ENCODE peak calls at places on chromosomes 16 and 17, in ten cellular contexts. K is A673; R is stimulated activated CD8-positive, alpha-beta memory T cell treated with anti-CD3 and anti-CD28 coated beads, Interleukin-2, amount 100 ng/mL, for 1 hour; J is adrenal gland; Z is anterior cingulate cortex; Q is hepatic stellate cell; C is MCF 10A; M is NCI-H1092 treated with DMSO at 0.1 percent for 48 hours; U is NCI-H2081; G is amniotic stem cell. L is an unnamed sample.

GRCh38 chr16:30348929-30349328 is 6.2 kb downstream of the CD2BP2 start:
- DNase-seq in G (no peak), J (no peak), C (no peak), K (no peak), Z (no peak), Q (no peak), R (no peak), U (no peak), M (no peak), L (no peak)

GRCh38 chr16:5925850-5926249 is 828.3 kb upstream of the EEF2KMT start:
- DNase-seq in M (no peak), C (no peak), Q (no peak), G (no peak), R (no peak), U (no peak), Z (no peak), J (no peak), K (no peak), L (no peak)

GRCh38 chr16:88454315-88455057 is 1.4 kb downstream of the ZFPM1 start:
- DNase-seq in U (peak), G (no peak), R (no peak), K (no peak), M (no peak), Q (no peak), C (no peak), Z (no peak), J (peak), L (no peak)

GRCh38 chr17:38751144-38751802 is 1.3 kb upstream of the PSMB3 start:
- DNase-seq in G (no peak), K (peak), M (peak), Q (no peak), U (peak), Z (no peak), C (peak), R (no peak), J (no peak), L (no peak)

GRCh38 chr17:72931163-72931562 is 161.3 kb downstream of the SLC39A11 start:
- DNase-seq in M (no peak), J (no peak), C (no peak), U (no peak), G (no peak), R (no peak), Q (no peak), Z (no peak), K (no peak), L (no peak)

GRCh38 chr17:75061618-75062017 is 14.6 kb downstream of the KCTD2 start:
- DNase-seq in Q (no peak), R (no peak), G (no peak), Z (no peak), J (no peak), K (no peak), C (no peak), U (no peak), M (no peak), L (no peak)

GRCh38 chr16:55248058-55248457 is 75.9 kb upstream of the IRX6 start:
- DNase-seq in J (no peak), K (no peak), C (no peak), U (no peak), Q (no peak), Z (no peak), R (no peak), M (no peak), G (no peak), L (no peak)

GRCh38 chr17:42322382-42323267 is 34.3 kb downstream of the STAT5A start:
- DNase-seq in Z (no peak), G (peak), Q (peak), K (peak), J (peak), M (peak), U (peak), R (peak), C (peak), L (peak)

GRCh38 chr17:50904522-50905459 is 38.6 kb upstream of the TOB1 start:
- DNase-seq in R (no peak), Z (peak), K (no peak), M (peak), U (peak), Q (peak), G (no peak), J (no peak), C (peak), L (no peak)

GRCh38 chr17:64615025-64615677 is 47.0 kb downstream of the SMURF2 start:
- DNase-seq in M (no peak), G (no peak), U (no peak), Q (peak), R (no peak), J (no peak), C (no peak), K (no peak), Z (no peak), L (no peak)

GRCh38 chr16:2092866-2093265 is 42.8 kb downstream of the PKD1 start:
- DNase-seq in C (no peak), M (no peak), J (no peak), Z (no peak), R (no peak), Q (no peak), U (no peak), G (no peak), K (no peak), L (no peak)